ENCODE peak calls at places on chromosomes 13 and 19, in four cellular contexts. A, B, U and H are unnamed samples.

GRCh38 chr19:1774999-1775772 is 21.9 kb downstream of the ONECUT3 start:
- DNase-seq in A (no peak), B (peak), U (no peak), H (peak)

GRCh38 chr19:51735759-51736449 is 12.1 kb upstream of the HAS1 start:
- DNase-seq in A (no peak), B (peak), U (no peak), H (peak)

GRCh38 chr13:47829684-47830083 is 171.4 kb downstream of the SUCLA2 start:
- DNase-seq in A (no peak), B (no peak), U (no peak), H (no peak)

GRCh38 chr19:21901861-21902260 is 65.9 kb upstream of the ZNF43 start:
- DNase-seq in A (no peak), B (no peak), U (no peak), H (no peak)

GRCh38 chr13:113029487-113030258 is 60.7 kb downstream of the MCF2L start:
- DNase-seq in A (no peak), B (peak), U (peak), H (peak)

GRCh38 chr13:53781941-53782340 is 753.3 kb downstream of the OLFM4 start:
- DNase-seq in A (no peak), B (no peak), U (no peak), H (peak)

GRCh38 chr19:4304509-4305252 is at the start of gene FSD1:
- DNase-seq in A (no peak), B (no peak), U (peak), H (peak)

GRCh38 chr19:42175952-42176648 is 41.4 kb downstream of the DEDD2 start:
- DNase-seq in A (no peak), B (no peak), U (no peak), H (no peak)

GRCh38 chr13:108902557-108903155 is 273.2 kb downstream of the MYO16 start:
- DNase-seq in A (peak), B (no peak), U (no peak), H (no peak)

GRCh38 chr13:72983085-72983768 is 75.6 kb upstream of the KLF5 start:
- DNase-seq in A (peak), B (no peak), U (no peak), H (no peak)

GRCh38 chr13:109412232-109412935 is 374.0 kb downstream of the IRS2 start:
- DNase-seq in A (no peak), B (peak), U (no peak), H (peak)

GRCh38 chr19:16449330-16449961 is 22.3 kb downstream of the EPS15L1 start:
- DNase-seq in A (no peak), B (peak), U (peak), H (no peak)

GRCh38 chr19:45306522-45307027 is 16.1 kb downstream of the CKM start:
- DNase-seq in A (no peak), B (no peak), U (no peak), H (peak)

GRCh38 chr19:38728752-38729541 is 15.3 kb downstream of the CAPN12 start:
- DNase-seq in A (no peak), B (no peak), U (no peak), H (no peak)

GRCh38 chr19:45442927-45443461 is 19.3 kb upstream of the ERCC1 start:
- DNase-seq in A (no peak), B (peak), U (peak), H (peak)

GRCh38 chr19:12766051-12766521 is 9.3 kb downstream of the HOOK2 start:
- DNase-seq in A (no peak), B (peak), U (peak), H (peak)

GRCh38 chr13:35694549-35695233 is 218.2 kb upstream of the MAB21L1 start:
- DNase-seq in A (no peak), B (no peak), U (no peak), H (no peak)

GRCh38 chr19:27993619-27994018 is 1219.3 kb downstream of the UQCRFS1 start:
- DNase-seq in A (no peak), B (no peak), U (no peak), H (no peak)